ENCODE peak calls at places on chromosomes 12 and 14, in nine cellular contexts. One of them, this sample, is unnamed.

GRCh38 chr14:65433157-65433556 is 20.6 kb downstream of the FUT8 start:
- DNase-seq in HEK293T: no peak
- DNase-seq in immature natural killer cell: no peak
- DNase-seq in posterior cingulate gyrus: no peak
- DNase-seq in nephron progenitor cell: no peak
- DNase-seq in activated naive CD8-positive, alpha-beta T cell treated with anti-CD3 and anti-CD28 coated beads for 36 hours: no peak
- DNase-seq in GM04504: no peak
- DNase-seq in NCI-H82: no peak
- DNase-seq in EH: no peak
- DNase-seq in this sample: no peak

GRCh38 chr12:110545812-110546211 is 37.3 kb downstream of the PPTC7 start:
- DNase-seq in posterior cingulate gyrus: no peak
- DNase-seq in activated naive CD8-positive, alpha-beta T cell treated with anti-CD3 and anti-CD28 coated beads for 36 hours: no peak
- DNase-seq in immature natural killer cell: no peak
- DNase-seq in nephron progenitor cell: no peak
- DNase-seq in EH: peak; percentile 24
- DNase-seq in HEK293T: no peak
- DNase-seq in NCI-H82: no peak
- DNase-seq in GM04504: no peak
- DNase-seq in this sample: no peak

GRCh38 chr12:52783563-52784316 is 6.6 kb upstream of the KRT76 start:
- DNase-seq in HEK293T: no peak
- DNase-seq in NCI-H82: no peak
- DNase-seq in immature natural killer cell: no peak
- DNase-seq in posterior cingulate gyrus: no peak
- DNase-seq in GM04504: no peak
- DNase-seq in EH: no peak
- DNase-seq in activated naive CD8-positive, alpha-beta T cell treated with anti-CD3 and anti-CD28 coated beads for 36 hours: no peak
- DNase-seq in nephron progenitor cell: no peak
- DNase-seq in this sample: no peak

GRCh38 chr14:91059576-91060471 is 617 bp downstream of the RPS6KA5 start:
- DNase-seq in activated naive CD8-positive, alpha-beta T cell treated with anti-CD3 and anti-CD28 coated beads for 36 hours: peak; percentile 71
- DNase-seq in GM04504: peak; percentile 20
- DNase-seq in nephron progenitor cell: peak; percentile 72
- DNase-seq in EH: peak; percentile 6
- DNase-seq in HEK293T: peak; percentile 55
- DNase-seq in immature natural killer cell: peak; percentile 39
- DNase-seq in posterior cingulate gyrus: peak; percentile 94
- DNase-seq in NCI-H82: peak; percentile 77
- DNase-seq in this sample: no peak

GRCh38 chr14:38948171-38948570 is 154.9 kb downstream of the SEC23A start:
- DNase-seq in posterior cingulate gyrus: no peak
- DNase-seq in NCI-H82: no peak
- DNase-seq in HEK293T: no peak
- DNase-seq in GM04504: no peak
- DNase-seq in EH: peak; percentile 80
- DNase-seq in activated naive CD8-positive, alpha-beta T cell treated with anti-CD3 and anti-CD28 coated beads for 36 hours: no peak
- DNase-seq in immature natural killer cell: no peak
- DNase-seq in nephron progenitor cell: no peak
- DNase-seq in this sample: no peak

GRCh38 chr12:102093319-102093718 is 26.6 kb downstream of the NUP37 start:
- DNase-seq in HEK293T: no peak
- DNase-seq in GM04504: no peak
- DNase-seq in posterior cingulate gyrus: no peak
- DNase-seq in immature natural killer cell: no peak
- DNase-seq in EH: peak; percentile 52
- DNase-seq in activated naive CD8-positive, alpha-beta T cell treated with anti-CD3 and anti-CD28 coated beads for 36 hours: no peak
- DNase-seq in nephron progenitor cell: no peak
- DNase-seq in NCI-H82: no peak
- DNase-seq in this sample: no peak

GRCh38 chr12:62882140-62882539 is 52.8 kb downstream of the PPM1H start:
- DNase-seq in activated naive CD8-positive, alpha-beta T cell treated with anti-CD3 and anti-CD28 coated beads for 36 hours: no peak
- DNase-seq in NCI-H82: no peak
- DNase-seq in GM04504: no peak
- DNase-seq in posterior cingulate gyrus: no peak
- DNase-seq in HEK293T: no peak
- DNase-seq in immature natural killer cell: no peak
- DNase-seq in EH: no peak
- DNase-seq in nephron progenitor cell: no peak
- DNase-seq in this sample: no peak

GRCh38 chr14:75198291-75198933 is 22.0 kb upstream of the TMED10 start:
- DNase-seq in activated naive CD8-positive, alpha-beta T cell treated with anti-CD3 and anti-CD28 coated beads for 36 hours: no peak
- DNase-seq in posterior cingulate gyrus: peak; percentile 89
- DNase-seq in GM04504: no peak
- DNase-seq in NCI-H82: peak; percentile 16
- DNase-seq in immature natural killer cell: no peak
- DNase-seq in nephron progenitor cell: no peak
- DNase-seq in EH: peak; percentile 67
- DNase-seq in HEK293T: no peak
- DNase-seq in this sample: no peak

GRCh38 chr14:50773632-50774541 is 57.1 kb downstream of the NIN start:
- DNase-seq in HEK293T: peak; percentile 71
- DNase-seq in activated naive CD8-positive, alpha-beta T cell treated with anti-CD3 and anti-CD28 coated beads for 36 hours: no peak
- DNase-seq in NCI-H82: peak; percentile 75
- DNase-seq in immature natural killer cell: no peak
- DNase-seq in nephron progenitor cell: peak; percentile 72
- DNase-seq in posterior cingulate gyrus: peak; percentile 91
- DNase-seq in EH: peak; percentile 70
- DNase-seq in GM04504: no peak
- DNase-seq in this sample: no peak

GRCh38 chr12:131758016-131758739 is 47.3 kb downstream of the SFSWAP start:
- DNase-seq in nephron progenitor cell: no peak
- DNase-seq in HEK293T: no peak
- DNase-seq in immature natural killer cell: no peak
- DNase-seq in activated naive CD8-positive, alpha-beta T cell treated with anti-CD3 and anti-CD28 coated beads for 36 hours: no peak
- DNase-seq in EH: no peak
- DNase-seq in GM04504: no peak
- DNase-seq in NCI-H82: no peak
- DNase-seq in posterior cingulate gyrus: peak; percentile 86
- DNase-seq in this sample: no peak

GRCh38 chr12:46218509-46219095 is 50.2 kb downstream of the SLC38A1 start:
- DNase-seq in activated naive CD8-positive, alpha-beta T cell treated with anti-CD3 and anti-CD28 coated beads for 36 hours: no peak
- DNase-seq in EH: no peak
- DNase-seq in immature natural killer cell: no peak
- DNase-seq in HEK293T: no peak
- DNase-seq in nephron progenitor cell: no peak
- DNase-seq in posterior cingulate gyrus: no peak
- DNase-seq in GM04504: no peak
- DNase-seq in NCI-H82: no peak
- DNase-seq in this sample: no peak

GRCh38 chr12:47969845-47970244 is 6.4 kb downstream of the TMEM106C start:
- DNase-seq in immature natural killer cell: no peak
- DNase-seq in posterior cingulate gyrus: no peak
- DNase-seq in EH: no peak
- DNase-seq in GM04504: no peak
- DNase-seq in nephron progenitor cell: no peak
- DNase-seq in activated naive CD8-positive, alpha-beta T cell treated with anti-CD3 and anti-CD28 coated beads for 36 hours: no peak
- DNase-seq in HEK293T: no peak
- DNase-seq in NCI-H82: no peak
- DNase-seq in this sample: no peak

GRCh38 chr14:69636051-69636639 is 24.7 kb downstream of the SUSD6 start:
- DNase-seq in GM04504: no peak
- DNase-seq in NCI-H82: no peak
- DNase-seq in EH: no peak
- DNase-seq in immature natural killer cell: no peak
- DNase-seq in posterior cingulate gyrus: no peak
- DNase-seq in nephron progenitor cell: no peak
- DNase-seq in activated naive CD8-positive, alpha-beta T cell treated with anti-CD3 and anti-CD28 coated beads for 36 hours: peak; percentile 55
- DNase-seq in HEK293T: no peak
- DNase-seq in this sample: no peak

GRCh38 chr12:62789856-62790255 is 145.1 kb downstream of the PPM1H start:
- DNase-seq in NCI-H82: no peak
- DNase-seq in activated naive CD8-positive, alpha-beta T cell treated with anti-CD3 and anti-CD28 coated beads for 36 hours: no peak
- DNase-seq in HEK293T: no peak
- DNase-seq in immature natural killer cell: no peak
- DNase-seq in nephron progenitor cell: no peak
- DNase-seq in EH: no peak
- DNase-seq in GM04504: no peak
- DNase-seq in posterior cingulate gyrus: no peak
- DNase-seq in this sample: no peak

GRCh38 chr12:121748571-121749265 is 36.2 kb downstream of the TMEM120B start:
- DNase-seq in EH: peak; percentile 88
- DNase-seq in NCI-H82: peak; percentile 30
- DNase-seq in nephron progenitor cell: peak; percentile 43
- DNase-seq in HEK293T: peak; percentile 28
- DNase-seq in posterior cingulate gyrus: no peak
- DNase-seq in activated naive CD8-positive, alpha-beta T cell treated with anti-CD3 and anti-CD28 coated beads for 36 hours: no peak
- DNase-seq in immature natural killer cell: peak; percentile 5
- DNase-seq in GM04504: no peak
- DNase-seq in this sample: peak; percentile 66

GRCh38 chr14:93648440-93649168 is 139.7 kb downstream of the PRIMA1 start:
- DNase-seq in NCI-H82: peak; percentile 52
- DNase-seq in activated naive CD8-positive, alpha-beta T cell treated with anti-CD3 and anti-CD28 coated beads for 36 hours: peak; percentile 35
- DNase-seq in immature natural killer cell: no peak
- DNase-seq in posterior cingulate gyrus: peak; percentile 57
- DNase-seq in HEK293T: peak; percentile 19
- DNase-seq in nephron progenitor cell: peak; percentile 12
- DNase-seq in GM04504: no peak
- DNase-seq in EH: no peak
- DNase-seq in this sample: no peak

GRCh38 chr14:75905505-75905904 is 76.3 kb downstream of the TGFB3 start:
- DNase-seq in HEK293T: no peak
- DNase-seq in posterior cingulate gyrus: no peak
- DNase-seq in NCI-H82: peak; percentile 19
- DNase-seq in immature natural killer cell: no peak
- DNase-seq in GM04504: no peak
- DNase-seq in activated naive CD8-positive, alpha-beta T cell treated with anti-CD3 and anti-CD28 coated beads for 36 hours: no peak
- DNase-seq in EH: peak; percentile 60
- DNase-seq in nephron progenitor cell: no peak
- DNase-seq in this sample: no peak

GRCh38 chr12:4118017-4118510 is 155.5 kb upstream of the CCND2 start:
- DNase-seq in immature natural killer cell: peak; percentile 24
- DNase-seq in HEK293T: no peak
- DNase-seq in NCI-H82: no peak
- DNase-seq in GM04504: no peak
- DNase-seq in posterior cingulate gyrus: no peak
- DNase-seq in EH: peak; percentile 49
- DNase-seq in nephron progenitor cell: no peak
- DNase-seq in activated naive CD8-positive, alpha-beta T cell treated with anti-CD3 and anti-CD28 coated beads for 36 hours: no peak
- DNase-seq in this sample: no peak

This sample was measured in glomerular endothelial cell.